ENCODE peak calls at places on chromosome 9, in four cellular contexts. F is body of pancreas, G is astrocyte, D is ovary. T is an unnamed sample.

GRCh38 chr9:93237535-93237934 is 53.6 kb downstream of the WNK2 start:
- DNase-seq in G (no peak), D (no peak), F (no peak), T (no peak)

GRCh38 chr9:119026120-119026519 is 343.1 kb downstream of the BRINP1 start:
- DNase-seq in D (no peak), G (peak; percentile 79), F (peak; percentile 7), T (peak; percentile 82)

GRCh38 chr9:91179237-91180138 is 182.2 kb downstream of the AUH start:
- DNase-seq in G (peak; percentile 81), D (peak; percentile 15), F (no peak), T (no peak)

GRCh38 chr9:68685770-68686169 is 19.3 kb upstream of the PIP5K1B start:
- DNase-seq in F (peak; percentile 74), G (no peak), D (no peak), T (no peak)

GRCh38 chr9:137967280-137967943 is 89.8 kb downstream of the CACNA1B start:
- DNase-seq in D (no peak), F (no peak), G (no peak), T (no peak)

GRCh38 chr9:26637101-26637500 is 255.5 kb downstream of the CAAP1 start:
- DNase-seq in D (no peak), G (no peak), F (no peak), T (no peak)

GRCh38 chr9:95980262-95981125 is 105.0 kb downstream of the ERCC6L2 start:
- DNase-seq in F (no peak), D (no peak), G (no peak), T (no peak)

GRCh38 chr9:83473488-83473971 is 64.7 kb downstream of the FRMD3 start:
- DNase-seq in F (no peak), G (no peak), D (no peak), T (no peak)

GRCh38 chr9:29208670-29209069 is 1635.4 kb upstream of the C9orf72 start:
- DNase-seq in D (no peak), F (no peak), G (no peak), T (no peak)

GRCh38 chr9:95383198-95383673 is 65.7 kb upstream of the FANCC start:
- DNase-seq in G (peak; percentile 83), F (no peak), D (no peak), T (peak; percentile 75)

GRCh38 chr9:121682926-121683485 is 31.6 kb downstream of the DAB2IP start:
- DNase-seq in F (no peak), D (no peak), G (no peak), T (no peak)

GRCh38 chr9:130042406-130042930 is 521 bp downstream of the FNBP1 start:
- DNase-seq in D (peak; percentile 36), F (peak; percentile 36), G (no peak), T (peak; percentile 30)

GRCh38 chr9:36080519-36080918 is 43.8 kb downstream of the RECK start:
- DNase-seq in D (no peak), G (no peak), F (peak; percentile 11), T (no peak)

GRCh38 chr9:120875954-120876841 is 790 bp downstream of the PHF19 start:
- DNase-seq in F (peak; percentile 69), D (peak; percentile 90), G (peak; percentile 69), T (peak; percentile 96)

GRCh38 chr9:87840126-87840525 is 42.6 kb upstream of the SPATA31E1 start:
- DNase-seq in G (no peak), F (no peak), D (no peak), T (no peak)

GRCh38 chr9:97768731-97769130 is 71.6 kb upstream of the XPA start:
- DNase-seq in F (no peak), D (no peak), G (peak; percentile 61), T (no peak)

GRCh38 chr9:136517950-136518349 is 27.9 kb downstream of the NOTCH1 start:
- DNase-seq in F (no peak), G (no peak), D (no peak), T (no peak)
- H3K36me3 ChIP-seq in F (peaks cover 13% of the 10 kb centered on the region), G (no peaks in the 10 kb centered on the region), D (no peaks in the 10 kb centered on the region), T (peaks cover 2% of the 10 kb centered on the region)

DNA sequence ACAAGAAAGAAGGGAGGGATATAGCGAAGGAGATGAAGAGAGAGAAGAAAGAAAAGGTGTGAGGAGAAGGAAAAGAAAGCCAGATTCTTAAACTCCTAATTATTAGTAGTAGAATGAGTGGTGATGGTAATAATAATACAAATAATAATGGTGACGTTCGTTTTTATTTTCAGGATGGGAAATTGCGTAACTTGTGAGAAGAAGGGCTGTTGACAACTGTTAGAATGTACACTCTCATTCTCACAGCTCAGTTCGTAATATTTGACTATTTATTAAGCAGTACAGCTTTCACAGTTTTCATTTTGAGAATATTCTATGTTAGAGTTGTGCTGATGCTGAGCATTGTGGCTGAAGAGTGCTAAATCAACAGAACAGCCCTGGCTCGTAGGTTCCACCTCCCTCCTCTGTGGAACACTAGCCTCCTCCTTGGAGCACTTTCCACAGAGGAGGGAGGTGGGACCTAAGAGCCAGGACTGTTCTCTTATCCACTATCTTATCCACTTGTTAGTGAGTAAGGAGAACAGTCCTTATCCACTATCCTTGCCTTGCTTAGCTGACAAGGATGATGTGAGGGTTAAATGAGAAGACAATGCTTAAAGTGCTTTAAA is 258.3 kb upstream of the VLDLR start:
- DNase-seq in G (no peak), D (no peak), F (no peak), T (no peak)
- H3K36me3 ChIP-seq in G (no peaks in the 10 kb centered on the region), D (no peaks in the 10 kb centered on the region), F (no peaks in the 10 kb centered on the region), T (no peaks in the 10 kb centered on the region)

GRCh38 chr9:136441681-136442245 is 2.1 kb upstream of the INPP5E start:
- DNase-seq in F (no peak), G (no peak), D (no peak), T (no peak)

GRCh38 chr9:136443087-136443486 is 3.4 kb upstream of the INPP5E start:
- DNase-seq in D (no peak), F (no peak), G (no peak), T (no peak)

GRCh38 chr9:136442330-136442729 is 2.7 kb upstream of the INPP5E start:
- DNase-seq in G (no peak), D (no peak), F (no peak), T (no peak)

GRCh38 chr9:136444102-136444501 is 4.5 kb upstream of the INPP5E start:
- DNase-seq in F (no peak), D (no peak), G (no peak), T (no peak)

DNA sequence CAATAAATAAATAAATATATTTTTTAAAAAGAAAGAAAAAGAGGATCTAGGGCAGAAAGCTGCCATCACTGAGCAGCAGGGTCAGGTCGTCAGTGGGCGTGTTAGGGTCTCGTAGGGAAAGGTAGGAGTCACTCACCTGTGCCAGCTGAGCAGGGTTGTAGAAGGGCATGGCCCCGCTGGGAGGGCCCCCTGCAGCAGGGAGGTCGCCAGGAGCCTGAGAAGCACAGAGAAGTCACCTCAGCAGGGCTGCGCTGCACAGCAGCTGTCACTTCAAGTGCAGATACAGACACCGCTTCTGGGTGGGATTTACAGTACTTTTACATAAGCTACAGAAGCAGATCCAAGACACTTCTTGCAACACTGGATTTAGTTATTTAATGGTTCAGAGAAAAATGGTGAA is 4.0 kb upstream of the INPP5E start:
- DNase-seq in D (no peak), F (no peak), G (no peak), T (no peak)
- H3K36me3 ChIP-seq in D (no peaks in the 10 kb centered on the region), F (peaks cover 7% of the 10 kb centered on the region), G (peaks cover 46% of the 10 kb centered on the region), T (peaks cover 53% of the 10 kb centered on the region)

GRCh38 chr9:33257276-33257675 is 7.2 kb downstream of the BAG1 start:
- DNase-seq in D (no peak), G (no peak), F (no peak), T (no peak)

GRCh38 chr9:33255471-33255870 is 9.0 kb downstream of the BAG1 start:
- DNase-seq in G (no peak), F (no peak), D (no peak), T (no peak)

GRCh38 chr9:33254211-33254610 is 10.3 kb downstream of the BAG1 start:
- DNase-seq in D (no peak), F (no peak), G (no peak), T (no peak)

GRCh38 chr9:33256236-33256635 is 8.3 kb downstream of the BAG1 start:
- DNase-seq in D (no peak), G (no peak), F (no peak), T (no peak)

GRCh38 chr9:33255006-33255405 is 9.5 kb downstream of the BAG1 start:
- DNase-seq in F (no peak), G (no peak), D (no peak), T (no peak)
- H3K36me3 ChIP-seq in F (peaks cover 18% of the 10 kb centered on the region), G (peaks cover 50% of the 10 kb centered on the region), D (no peaks in the 10 kb centered on the region), T (peaks cover 39% of the 10 kb centered on the region)

DNA sequence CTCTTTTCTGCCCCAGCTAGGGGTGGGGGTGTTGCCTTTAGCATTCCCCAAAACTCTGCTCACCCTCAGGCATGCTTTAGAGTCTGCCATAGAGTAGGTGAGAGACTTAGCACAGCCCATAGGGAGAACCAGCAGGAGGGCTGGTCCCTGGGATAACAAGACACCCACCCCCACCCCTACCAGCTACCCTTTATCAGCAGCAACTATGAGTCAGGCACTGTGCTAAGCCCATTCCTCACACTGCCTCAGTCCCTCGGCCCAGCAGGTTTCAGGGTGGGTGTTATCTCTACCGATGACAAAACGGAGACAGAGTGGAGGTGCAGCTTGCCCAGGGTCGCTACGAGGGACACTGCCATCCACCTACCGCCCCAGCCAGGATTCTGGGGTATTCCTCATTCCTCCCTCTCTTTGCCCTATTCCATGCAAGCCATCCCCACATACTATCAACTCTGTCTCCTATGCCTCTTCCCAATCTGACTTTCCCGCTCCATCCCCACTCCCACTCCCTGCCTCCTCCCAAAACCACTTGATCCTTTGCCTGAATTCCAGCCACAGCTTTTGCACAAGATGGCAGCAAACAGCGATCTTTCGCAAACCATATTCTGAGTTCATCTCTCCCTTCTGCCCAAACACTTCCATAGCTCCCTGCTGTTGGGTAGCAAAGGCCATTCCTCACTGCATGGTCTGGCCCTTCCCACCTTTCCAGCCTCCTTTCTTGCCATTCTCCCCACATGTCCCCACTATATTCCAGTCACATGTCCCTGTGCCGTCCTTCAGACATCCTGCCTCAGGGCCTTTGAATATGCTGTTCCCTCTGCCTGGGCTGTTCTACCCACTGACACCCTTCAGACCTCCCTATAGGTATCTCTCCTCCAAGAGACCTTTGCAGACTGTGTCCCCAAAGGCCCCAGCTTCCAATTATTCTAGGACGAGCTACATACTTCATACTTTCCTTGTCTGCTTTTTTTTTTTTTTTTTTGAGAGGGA is 5.1 kb downstream of the CIZ1 start:
- DNase-seq in F (no peak), G (no peak), D (no peak), T (no peak)
- H3K36me3 ChIP-seq in F (no peaks in the 10 kb centered on the region), G (peaks cover 14% of the 10 kb centered on the region), D (no peaks in the 10 kb centered on the region), T (peaks cover 54% of the 10 kb centered on the region)

T was measured in MG63.